ENCODE peak calls at places on chromosomes 6 and 20, in six cellular contexts. R is frontal cortex; T is stimulated activated naive B cell treated with anti-CD40 and anti-IgM and Interleukin-4, amounts not matched to agents 10 μg/mL and 1 μg/mL and 100 μg/mL, for 72 hours; P is fibroblast of gingiva; E is NCI-H1105 treated with DMSO at 0.1 percent for 48 hours; Q is left lung. V is an unnamed sample.

GRCh38 chr6:157548635-157549467 is 167.9 kb downstream of the ZDHHC14 start:
- DNase-seq in R (no peak), T (no peak), P (no peak), E (no peak), Q (no peak), V (no peak)

GRCh38 chr20:5973971-5974370 is 23.5 kb downstream of the MCM8 start:
- DNase-seq in R (no peak), T (no peak), P (no peak), E (no peak), Q (no peak), V (no peak)

GRCh38 chr20:57622579-57623381 is 2.6 kb upstream of the ZBP1 start:
- DNase-seq in R (peak), T (peak), P (no peak), E (peak), Q (no peak), V (no peak)

GRCh38 chr6:97440590-97441176 is 157.7 kb upstream of the MMS22L start:
- DNase-seq in R (no peak), T (no peak), P (no peak), E (peak), Q (no peak), V (peak)

GRCh38 chr6:15183979-15184378 is 61.9 kb upstream of the JARID2 start:
- DNase-seq in R (no peak), T (no peak), P (no peak), E (no peak), Q (no peak), V (no peak)

GRCh38 chr20:9503530-9504251 is 10.7 kb upstream of the LAMP5 start:
- DNase-seq in R (no peak), T (no peak), P (peak), E (no peak), Q (no peak), V (no peak)

GRCh38 chr20:23231561-23232218 is 118.9 kb upstream of the NXT1 start:
- DNase-seq in R (no peak), T (no peak), P (peak), E (no peak), Q (no peak), V (no peak)

GRCh38 chr20:34711813-34712430 is 7.8 kb downstream of the TP53INP2 start:
- DNase-seq in R (no peak), T (no peak), P (no peak), E (no peak), Q (no peak), V (no peak)

GRCh38 chr6:85580878-85581267 is 12.8 kb downstream of the SNX14 start:
- DNase-seq in R (no peak), T (no peak), P (no peak), E (no peak), Q (no peak), V (no peak)

GRCh38 chr6:28137458-28138020 is 4.1 kb upstream of the ZKSCAN8 start:
- DNase-seq in R (no peak), T (peak), P (peak), E (no peak), Q (no peak), V (no peak)

GRCh38 chr6:106163966-106164877 is 78.1 kb downstream of the PRDM1 start:
- DNase-seq in R (peak), T (peak), P (peak), E (no peak), Q (peak), V (no peak)

GRCh38 chr6:10951675-10952282 is 64.9 kb downstream of the SYCP2L start:
- DNase-seq in R (peak), T (no peak), P (peak), E (peak), Q (peak), V (no peak)

GRCh38 chr6:15017251-15017650 is 228.6 kb upstream of the JARID2 start:
- DNase-seq in R (peak), T (no peak), P (no peak), E (no peak), Q (no peak), V (no peak)

GRCh38 chr6:8530775-8531435 is 95.6 kb upstream of the SLC35B3 start:
- DNase-seq in R (no peak), T (no peak), P (peak), E (no peak), Q (no peak), V (no peak)

GRCh38 chr20:29689411-29690225 is 1567.8 kb upstream of the DEFB115 start:
- DNase-seq in R (no peak), T (no peak), P (no peak), E (peak), Q (no peak), V (no peak)

GRCh38 chr6:165615629-165616028 is 47.4 kb downstream of the PDE10A start:
- DNase-seq in R (no peak), T (no peak), P (no peak), E (no peak), Q (no peak), V (no peak)